ENCODE peak calls at places on chromosomes 2 and 18, in five cellular contexts. D is left ventricle myocardium inferior, C is neural progenitor cell, X is endothelial cell of umbilical vein, Y is fibroblast of lung. I is an unnamed sample.
A peak's percentile ranks its signal among the peaks of the same experiment; 100 is the strongest.

GRCh38 chr2:239318091-239318725 is 82.6 kb downstream of the HDAC4 start:
- DNase-seq in C (no peak), Y (no peak), X (peak; percentile 13), D (no peak), I (no peak)

GRCh38 chr2:165203689-165204559 is at the start of gene SCN3A:
- DNase-seq in D (no peak), Y (peak; percentile 47), X (peak; percentile 55), C (peak; percentile 67), I (no peak)

GRCh38 chr2:231399853-231400667 is 4.5 kb downstream of the B3GNT7 start:
- DNase-seq in C (no peak), Y (peak; percentile 19), D (peak; percentile 58), X (peak; percentile 26), I (no peak)

GRCh38 chr2:67318966-67319590 is 78.1 kb upstream of the ETAA1 start:
- DNase-seq in Y (no peak), X (no peak), D (no peak), C (no peak), I (no peak)

GRCh38 chr2:133780099-133780996 is 212.1 kb upstream of the NCKAP5 start:
- DNase-seq in X (peak; percentile 90), D (no peak), Y (peak; percentile 85), C (peak; percentile 86), I (no peak)

GRCh38 chr2:67871696-67872320 is 191.0 kb downstream of the C1D start:
- DNase-seq in Y (peak; percentile 78), X (peak; percentile 84), D (no peak), C (no peak), I (peak; percentile 55)

GRCh38 chr18:68445131-68445530 is 269.8 kb downstream of the TMX3 start:
- DNase-seq in C (no peak), X (no peak), D (no peak), Y (no peak), I (no peak)

GRCh38 chr2:126784636-126785035 is 114.1 kb upstream of the TEX51 start:
- DNase-seq in C (no peak), X (no peak), Y (no peak), D (no peak), I (no peak)

GRCh38 chr2:137799599-137799998 is 164.7 kb upstream of the HNMT start:
- DNase-seq in C (no peak), D (no peak), X (no peak), Y (no peak), I (no peak)

GRCh38 chr2:241895427-241895731 is 25.9 kb downstream of the RTP5 start:
- DNase-seq in Y (no peak), D (no peak), X (no peak), C (no peak), I (no peak)

GRCh38 chr18:46155652-46156051 is 51.5 kb downstream of the HAUS1 start:
- DNase-seq in X (no peak), Y (peak; percentile 51), C (no peak), D (no peak), I (peak; percentile 76)

GRCh38 chr2:167506395-167506794 is 618.1 kb downstream of the XIRP2 start:
- DNase-seq in Y (peak; percentile 41), X (no peak), C (no peak), D (no peak), I (no peak)

GRCh38 chr2:235614900-235615712 is 121.3 kb downstream of the AGAP1 start:
- DNase-seq in X (peak; percentile 59), D (peak; percentile 66), Y (peak; percentile 93), C (no peak), I (peak; percentile 73)

GRCh38 chr2:236157815-236158498 is 10.2 kb downstream of the GBX2 start:
- DNase-seq in X (no peak), D (no peak), C (no peak), Y (no peak), I (no peak)

GRCh38 chr2:226478121-226478809 is 321.4 kb downstream of the IRS1 start:
- DNase-seq in X (peak; percentile 72), D (no peak), Y (peak; percentile 96), C (peak; percentile 19), I (peak; percentile 88)

GRCh38 chr2:72533767-72534166 is 292.1 kb downstream of the EXOC6B start:
- DNase-seq in Y (peak; percentile 36), C (no peak), X (peak; percentile 65), D (no peak), I (no peak)

GRCh38 chr2:239912938-239913631 is 112.1 kb downstream of the NDUFA10 start:
- DNase-seq in C (no peak), D (no peak), Y (no peak), X (no peak), I (no peak)

GRCh38 chr2:72159611-72160010 is 11.9 kb upstream of the CYP26B1 start:
- DNase-seq in Y (no peak), D (no peak), X (no peak), C (no peak), I (no peak)

GRCh38 chr2:129758461-129759185 is 220.8 kb upstream of the RAB6C start:
- DNase-seq in Y (no peak), X (no peak), D (peak; percentile 38), C (no peak), I (no peak)
- H3K4me3 ChIP-seq in Y (no peak overlapping the region), X (no peak overlapping the region), D (peak overlapping the region; percentile 54), C (no peak overlapping the region), I (no peak overlapping the region)

GRCh38 chr2:56191617-56192016 is 7.8 kb downstream of the CCDC85A start:
- DNase-seq in C (peak; percentile 64), X (peak; percentile 73), D (no peak), Y (no peak), I (no peak)
- TF ChIP-seq CTCF in C (peak; percentile 66), X (peak; percentile 84), D (peak; percentile 72), Y (peak; percentile 23), I (peak; percentile 82)

GRCh38 chr18:58258707-58259342 is 214.8 kb downstream of the NEDD4L start:
- DNase-seq in X (no peak), D (no peak), Y (no peak), C (no peak), I (no peak)
- H3K4me3 ChIP-seq in X (no peak overlapping the region), D (peak overlapping the region; percentile 68), Y (no peak overlapping the region), C (no peak overlapping the region), I (no peak overlapping the region)

GRCh38 chr2:70977605-70978205 is 725 bp upstream of the ANKRD53 start:
- DNase-seq in D (no peak), Y (peak; percentile 96), X (peak; percentile 35), C (no peak), I (peak; percentile 21)
- TF ChIP-seq CTCF in D (no peak), Y (no peak), X (no peak), C (no peak), I (no peak)

DNA sequence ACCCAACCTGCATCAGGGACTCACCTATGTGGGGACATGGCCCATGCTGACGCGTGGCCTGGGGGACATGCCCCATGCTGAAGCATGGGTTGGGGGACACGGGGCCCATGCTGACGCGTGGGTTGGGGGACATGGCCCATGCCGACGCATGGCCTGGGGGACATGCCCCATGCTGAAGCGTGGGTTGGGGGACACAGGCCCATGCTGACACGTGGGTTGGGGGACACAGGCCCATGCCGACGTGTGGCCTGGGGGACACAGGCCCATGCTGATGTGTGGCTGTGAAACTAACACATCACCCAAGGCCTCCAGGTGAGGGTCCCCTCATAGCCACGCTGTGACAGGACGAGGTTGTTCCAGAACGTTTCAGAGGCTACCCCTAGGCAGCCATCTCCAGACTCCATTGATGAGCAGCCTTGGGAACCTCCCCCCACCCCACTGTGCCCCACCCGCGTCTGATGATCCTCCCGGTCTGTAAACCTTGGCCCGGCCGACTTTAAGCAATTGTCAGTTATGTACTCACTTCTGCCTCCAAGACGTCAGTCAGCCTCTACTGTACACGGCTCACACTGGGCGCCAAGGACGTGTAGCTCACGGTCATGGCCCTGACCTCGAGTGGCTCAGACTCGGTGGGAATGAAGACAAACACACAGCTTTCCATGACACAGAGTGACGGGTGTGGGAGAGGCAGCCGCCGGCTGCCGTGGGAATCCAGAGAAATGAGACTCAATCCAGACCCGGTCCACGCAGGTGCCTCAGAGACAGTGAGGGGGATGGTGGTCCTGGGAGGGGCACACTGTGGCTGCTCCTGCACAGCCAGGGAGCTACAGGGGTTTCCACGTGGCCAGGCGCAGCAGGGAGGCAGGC is 50.2 kb upstream of the SLC66A3 start:
- DNase-seq in X (no peak), C (no peak), D (no peak), Y (no peak), I (no peak)
- H3K4me3 ChIP-seq in X (no peak overlapping the region), C (no peak overlapping the region), D (no peak overlapping the region), Y (no peak overlapping the region), I (no peak overlapping the region)